ENCODE peak calls at places on chromosomes 1 and 21, in eight cellular contexts. A is activated CD8-positive, alpha-beta memory T cell treated with anti-CD3 and anti-CD28 coated beads for 48 hours; T is GM12891; R is breast epithelium; U is HCT116; E is endothelial cell; S is left ventricle myocardium inferior; K is omental fat pad. X is an unnamed sample.

GRCh38 chr1:10429868-10430215 is 391 bp upstream of the CENPS start:
- DNase-seq in A (no peak), T (no peak), R (no peak), U (no peak), E (no peak), S (no peak), K (no peak), X (no peak)

GRCh38 chr1:67522001-67522441 is 91.8 kb upstream of the SERBP1 start:
- DNase-seq in A (no peak), T (no peak), R (no peak), U (no peak), E (no peak), S (no peak), K (no peak), X (no peak)

GRCh38 chr1:59738152-59738551 is 76.6 kb upstream of the HOOK1 start:
- DNase-seq in A (no peak), T (no peak), R (no peak), U (no peak), E (no peak), S (no peak), K (no peak), X (no peak)

GRCh38 chr1:152013664-152014237 is 20.1 kb upstream of the S100A10 start:
- DNase-seq in A (no peak), T (no peak), R (no peak), U (no peak), E (peak), S (no peak), K (no peak), X (no peak)

GRCh38 chr1:115142616-115143015 is 53.3 kb upstream of the TSPAN2 start:
- DNase-seq in A (no peak), T (no peak), R (no peak), U (no peak), E (no peak), S (peak), K (no peak), X (no peak)

GRCh38 chr1:66022904-66023620 is 230.4 kb downstream of the PDE4B start:
- DNase-seq in A (no peak), T (no peak), R (no peak), U (no peak), E (no peak), S (no peak), K (no peak), X (no peak)

GRCh38 chr21:29217818-29218252 is 80.9 kb upstream of the BACH1 start:
- DNase-seq in A (no peak), T (no peak), R (no peak), U (peak), E (no peak), S (no peak), K (no peak), X (peak)

GRCh38 chr21:31564439-31564838 is 95.1 kb upstream of the SOD1 start:
- DNase-seq in A (no peak), T (no peak), R (no peak), U (no peak), E (no peak), S (no peak), K (no peak), X (no peak)

GRCh38 chr1:164702216-164702615 is 143.2 kb downstream of the PBX1 start:
- DNase-seq in A (no peak), T (no peak), R (no peak), U (no peak), E (no peak), S (no peak), K (no peak), X (no peak)

GRCh38 chr1:170987397-170987796 is 52.1 kb downstream of the MROH9 start:
- DNase-seq in A (no peak), T (no peak), R (no peak), U (no peak), E (no peak), S (no peak), K (no peak), X (no peak)

GRCh38 chr1:119286587-119287181 is 81.9 kb upstream of the HAO2 start:
- DNase-seq in A (no peak), T (peak), R (no peak), U (peak), E (peak), S (no peak), K (no peak), X (no peak)

GRCh38 chr1:198838022-198838342 is 199.1 kb downstream of the PTPRC start:
- DNase-seq in A (no peak), T (no peak), R (no peak), U (no peak), E (no peak), S (no peak), K (no peak), X (no peak)

GRCh38 chr21:46322351-46323226 is 1.1 kb downstream of the C21orf58 start:
- DNase-seq in A (no peak), T (no peak), R (no peak), U (no peak), E (peak), S (no peak), K (no peak), X (no peak)

GRCh38 chr1:245229051-245229450 is 74.3 kb downstream of the KIF26B start:
- DNase-seq in A (no peak), T (no peak), R (no peak), U (no peak), E (no peak), S (no peak), K (no peak), X (no peak)

GRCh38 chr21:34812510-34813265 is 143.9 kb downstream of the CLIC6 start:
- DNase-seq in A (no peak), T (no peak), R (no peak), U (no peak), E (no peak), S (no peak), K (no peak), X (peak)

GRCh38 chr1:21963477-21964217 is 13.2 kb upstream of the CELA3B start:
- DNase-seq in A (peak), T (peak), R (peak), U (peak), E (peak), S (peak), K (peak), X (peak)

GRCh38 chr1:21951576-21951870 is 14.4 kb upstream of the HSPG2 start:
- DNase-seq in A (no peak), T (no peak), R (no peak), U (no peak), E (no peak), S (no peak), K (no peak), X (no peak)

GRCh38 chr1:76562292-76562691 is 305.0 kb upstream of the ST6GALNAC5 start:
- DNase-seq in A (no peak), T (no peak), R (no peak), U (no peak), E (no peak), S (no peak), K (no peak), X (no peak)

GRCh38 chr1:7299329-7299799 is 471.7 kb upstream of the VAMP3 start:
- DNase-seq in A (no peak), T (no peak), R (no peak), U (peak), E (no peak), S (peak), K (peak), X (peak)

GRCh38 chr1:167938083-167938482 is 1.2 kb upstream of the MPC2 start:
- DNase-seq in A (no peak), T (no peak), R (no peak), U (no peak), E (no peak), S (no peak), K (no peak), X (no peak)

GRCh38 chr1:217048104-217048707 is 325.0 kb upstream of the ESRRG start:
- DNase-seq in A (no peak), T (peak), R (no peak), U (no peak), E (peak), S (no peak), K (no peak), X (no peak)

GRCh38 chr1:226201029-226201593 is 14.6 kb upstream of the ACBD3 start:
- DNase-seq in A (no peak), T (peak), R (no peak), U (peak), E (peak), S (no peak), K (no peak), X (no peak)

GRCh38 chr21:27695246-27695645 is 728.4 kb upstream of the ADAMTS5 start:
- DNase-seq in A (no peak), T (no peak), R (no peak), U (no peak), E (no peak), S (no peak), K (no peak), X (no peak)

GRCh38 chr1:32448773-32449456 is 16.0 kb upstream of the ZBTB8B start:
- DNase-seq in A (no peak), T (no peak), R (no peak), U (peak), E (peak), S (no peak), K (no peak), X (no peak)

GRCh38 chr1:218985424-218985823 is 188.3 kb upstream of the LYPLAL1 start:
- DNase-seq in A (no peak), T (no peak), R (no peak), U (no peak), E (no peak), S (no peak), K (no peak), X (no peak)

GRCh38 chr1:19361231-19362147 is 49.4 kb downstream of the SLC66A1 start:
- DNase-seq in A (no peak), T (no peak), R (no peak), U (no peak), E (no peak), S (no peak), K (no peak), X (no peak)

GRCh38 chr1:38777464-38777957 is 82.1 kb downstream of the RRAGC start:
- DNase-seq in A (no peak), T (no peak), R (no peak), U (no peak), E (no peak), S (no peak), K (no peak), X (no peak)

GRCh38 chr1:160544647-160545046 is 21.6 kb upstream of the SLAMF6 start:
- DNase-seq in A (no peak), T (no peak), R (no peak), U (no peak), E (no peak), S (no peak), K (no peak), X (no peak)

GRCh38 chr1:244074559-244075171 is 23.6 kb downstream of the ZBTB18 start:
- DNase-seq in A (peak), T (peak), R (no peak), U (no peak), E (no peak), S (no peak), K (no peak), X (no peak)

GRCh38 chr1:109083495-109083894 is 7.1 kb upstream of the TMEM167B start:
- DNase-seq in A (no peak), T (no peak), R (no peak), U (no peak), E (no peak), S (no peak), K (no peak), X (no peak)

GRCh38 chr1:99170516-99170915 is 93.8 kb upstream of the PLPPR4 start:
- DNase-seq in A (no peak), T (no peak), R (no peak), U (no peak), E (no peak), S (no peak), K (no peak), X (no peak)

GRCh38 chr1:92749024-92749634 is 35.8 kb downstream of the EVI5 start:
- DNase-seq in A (no peak), T (peak), R (no peak), U (peak), E (no peak), S (no peak), K (no peak), X (no peak)

GRCh38 chr21:35578831-35579470 is 481.4 kb downstream of the SETD4 start:
- DNase-seq in A (no peak), T (no peak), R (no peak), U (no peak), E (no peak), S (no peak), K (no peak), X (no peak)

GRCh38 chr1:64701886-64702285 is 43.0 kb upstream of the RAVER2 start:
- DNase-seq in A (no peak), T (no peak), R (no peak), U (no peak), E (no peak), S (no peak), K (no peak), X (no peak)

GRCh38 chr1:203065191-203065590 is 20.6 kb downstream of the MYOG start:
- DNase-seq in A (no peak), T (no peak), R (no peak), U (no peak), E (no peak), S (no peak), K (no peak), X (no peak)

GRCh38 chr1:178774263-178774662 is 49.2 kb downstream of the RALGPS2 start:
- DNase-seq in A (no peak), T (no peak), R (no peak), U (no peak), E (no peak), S (no peak), K (no peak), X (no peak)

GRCh38 chr1:41418868-41419583 is 57.8 kb downstream of the FOXO6 start:
- DNase-seq in A (no peak), T (no peak), R (peak), U (peak), E (no peak), S (peak), K (peak), X (peak)

GRCh38 chr21:38306407-38306806 is 49.6 kb downstream of the KCNJ15 start:
- DNase-seq in A (no peak), T (no peak), R (no peak), U (no peak), E (no peak), S (no peak), K (no peak), X (no peak)

GRCh38 chr21:39048064-39048463 is 135.2 kb downstream of the PSMG1 start:
- DNase-seq in A (no peak), T (no peak), R (no peak), U (no peak), E (peak), S (no peak), K (no peak), X (no peak)

GRCh38 chr1:118077331-118078055 is 107.5 kb downstream of the SPAG17 start:
- DNase-seq in A (no peak), T (no peak), R (no peak), U (peak), E (peak), S (no peak), K (no peak), X (no peak)